ENCODE peak calls at places on chromosomes 13 and 19, in eight cellular contexts. T is GOT3; R is activated CD4-positive, CD25-positive, alpha-beta regulatory T cell; W is frontal cortex; C is KG1; H is RWPE2; O is NCI-H1105 treated with DMSO at 0.1 percent for 48 hours; G is astrocyte. D is an unnamed sample.

GRCh38 chr19:883661-884211 is 9.3 kb downstream of the MED16 start:
- DNase-seq in G (no peak), O (no peak), C (no peak), W (no peak), R (no peak), T (no peak), H (no peak), D (no peak)

GRCh38 chr19:3058009-3058820 is 4.1 kb downstream of the TLE5 start:
- DNase-seq in T (no peak), H (no peak), O (no peak), W (no peak), G (no peak), C (no peak), R (no peak), D (no peak)

GRCh38 chr19:17847538-17848366 is at the start of gene JAK3:
- DNase-seq in G (no peak), T (no peak), R (peak; percentile 74), C (peak; percentile 61), W (no peak), H (no peak), O (no peak), D (peak; percentile 87)

GRCh38 chr13:106581268-106581667 is 13.3 kb upstream of the ARGLU1 start:
- DNase-seq in W (no peak), G (no peak), H (no peak), O (no peak), C (no peak), R (no peak), T (no peak), D (no peak)

GRCh38 chr19:10113964-10114650 is 2.6 kb downstream of the P2RY11 start:
- DNase-seq in T (no peak), C (no peak), R (no peak), G (no peak), W (no peak), O (no peak), H (no peak), D (no peak)

GRCh38 chr19:570315-570714 is 2.1 kb upstream of the BSG start:
- DNase-seq in O (no peak), G (no peak), T (no peak), R (no peak), H (no peak), C (no peak), W (no peak), D (no peak)

GRCh38 chr13:109684836-109685602 is 101.4 kb downstream of the IRS2 start:
- DNase-seq in H (no peak), G (no peak), C (no peak), R (no peak), O (peak; percentile 90), W (no peak), T (peak; percentile 20), D (no peak)

GRCh38 chr13:100721885-100722512 is 47.4 kb upstream of the TMTC4 start:
- DNase-seq in O (peak; percentile 17), R (peak; percentile 42), G (peak; percentile 7), C (peak; percentile 63), W (no peak), H (no peak), T (no peak), D (peak; percentile 10)

D was measured in GM12892.